ENCODE peak calls at places on chromosomes 4 and X, in six cellular contexts. E, A, H, L, T and Z are unnamed samples.

GRCh38 chr4:118278473-118279274 is 74.1 kb downstream of the PRSS12 start:
- DNase-seq in L (peak; percentile 71), A (peak; percentile 90), H (peak; percentile 98), T (peak; percentile 99), E (peak; percentile 98), Z (peak; percentile 71)

GRCh38 chr4:116702949-116703348 is 382.4 kb downstream of the TRAM1L1 start:
- DNase-seq in E (no peak), H (no peak), L (no peak), T (no peak), A (no peak), Z (no peak)

GRCh38 chr4:98232202-98232601 is 29.0 kb upstream of the RAP1GDS1 start:
- DNase-seq in H (no peak), E (no peak), L (no peak), A (no peak), T (no peak), Z (no peak)

GRCh38 chrX:107389726-107390125 is 59.7 kb upstream of the FRMPD3 start:
- DNase-seq in A (no peak), L (no peak), H (no peak), E (no peak), T (no peak), Z (no peak)

GRCh38 chr4:52028970-52029369 is 8.8 kb upstream of the LRRC66 start:
- DNase-seq in L (no peak), T (no peak), E (no peak), H (no peak), A (no peak), Z (no peak)

GRCh38 chrX:74519870-74520269 is 94.6 kb downstream of the RLIM start:
- DNase-seq in A (no peak), E (no peak), H (peak; percentile 38), T (no peak), L (no peak), Z (no peak)

GRCh38 chrX:24668111-24668510 is 21.0 kb upstream of the PCYT1B start:
- DNase-seq in A (no peak), T (no peak), L (no peak), E (no peak), H (no peak), Z (no peak)

GRCh38 chr4:41129128-41129754 is 85.1 kb downstream of the APBB2 start:
- DNase-seq in H (no peak), L (no peak), A (no peak), T (peak; percentile 89), E (no peak), Z (no peak)

GRCh38 chr4:116913451-116913850 is 171.9 kb downstream of the TRAM1L1 start:
- DNase-seq in A (no peak), L (no peak), T (no peak), E (no peak), H (no peak), Z (no peak)

GRCh38 chr4:141119071-141119470 is 14.2 kb downstream of the RNF150 start:
- DNase-seq in H (no peak), T (no peak), A (no peak), L (no peak), E (no peak), Z (no peak)

GRCh38 chrX:71301195-71301924 is at the start of gene ITGB1BP2:
- DNase-seq in A (peak; percentile 23), H (no peak), T (peak; percentile 25), E (no peak), L (no peak), Z (no peak)

GRCh38 chr4:8865681-8866310 is 5.8 kb downstream of the HMX1 start:
- DNase-seq in L (no peak), H (no peak), A (no peak), E (no peak), T (no peak), Z (no peak)

GRCh38 chrX:39766882-39767281 is 330.9 kb downstream of the BCOR start:
- DNase-seq in A (no peak), E (no peak), T (peak; percentile 22), H (peak; percentile 72), L (no peak), Z (no peak)

GRCh38 chr4:38802561-38803355 is 1.8 kb downstream of the TLR1 start:
- DNase-seq in A (no peak), L (no peak), E (no peak), T (no peak), H (no peak), Z (no peak)

DNA sequence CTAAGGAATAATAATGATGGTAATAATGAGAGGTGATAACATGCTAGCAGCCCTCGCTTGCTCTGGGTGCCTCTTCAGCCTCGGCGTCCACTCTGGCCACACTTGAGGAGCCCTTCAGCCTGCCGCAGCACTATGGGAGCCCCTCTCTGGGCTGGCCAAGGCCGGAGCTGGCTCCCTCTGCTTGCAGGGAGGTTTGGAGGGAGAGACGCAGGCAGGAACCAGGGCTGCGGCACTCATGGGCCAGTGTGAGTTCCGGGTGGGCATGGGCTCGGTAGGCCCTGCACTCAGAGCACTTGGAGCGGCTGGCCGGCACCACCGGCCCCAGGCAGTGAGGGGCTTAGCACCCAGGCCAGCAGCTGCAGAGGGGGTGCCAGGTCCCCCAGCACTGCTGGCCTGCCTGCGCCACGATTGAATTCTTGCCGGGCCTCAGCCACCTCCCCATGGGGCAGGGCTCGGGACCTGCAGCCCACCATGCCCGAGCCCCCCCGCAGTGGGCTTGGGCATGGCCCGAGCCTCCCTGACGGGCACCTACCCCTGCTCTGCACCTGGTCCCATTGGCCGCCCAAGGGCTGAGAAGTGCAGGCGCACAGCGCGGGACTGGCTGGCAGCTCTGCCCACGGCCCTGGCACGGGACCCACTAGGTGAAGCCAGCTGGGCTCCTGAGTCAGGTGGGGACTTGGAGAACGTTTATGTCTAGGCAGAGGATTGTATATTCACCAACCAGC is 7.1 kb upstream of the ADH1C start:
- DNase-seq in E (no peak), H (no peak), L (no peak), A (no peak), T (no peak), Z (no peak)
- TF ChIP-seq POLR2A in E (no peak), H (no peak), L (no peak), A (no peak), T (no peak), Z (no peak)

GRCh38 chr4:112282860-112283667 is 2.6 kb downstream of the TIFA start:
- DNase-seq in H (no peak), A (no peak), L (no peak), T (no peak), E (no peak), Z (no peak)
- TF ChIP-seq POLR2A in H (no peak), A (no peak), L (no peak), T (no peak), E (no peak), Z (no peak)

GRCh38 chrX:132490086-132490419 is 1.2 kb upstream of the MBNL3 start:
- DNase-seq in L (no peak), H (no peak), T (no peak), E (no peak), A (no peak), Z (no peak)

GRCh38 chrX:132488092-132488749 is 617 bp downstream of the MBNL3 start:
- DNase-seq in T (peak; percentile 30), H (peak; percentile 35), E (no peak), A (no peak), L (no peak), Z (no peak)

GRCh38 chrX:132491191-132491590 is 2.4 kb upstream of the MBNL3 start:
- DNase-seq in E (no peak), H (no peak), T (no peak), L (no peak), A (no peak), Z (no peak)

GRCh38 chrX:132489256-132490085 is 633 bp upstream of the MBNL3 start:
- DNase-seq in A (peak; percentile 59), T (peak; percentile 75), H (peak; percentile 73), E (no peak), L (peak; percentile 15), Z (peak; percentile 16)

GRCh38 chrX:132488819-132489255 is at the start of gene MBNL3:
- DNase-seq in L (peak; percentile 2), T (peak; percentile 56), A (no peak), H (peak; percentile 57), E (no peak), Z (peak; percentile 3)
- TF ChIP-seq POLR2A in L (peak; percentile 35), T (peak; percentile 30), A (no peak), H (no peak), E (no peak), Z (no peak)

GRCh38 chrX:136868283-136869055 is 12.1 kb downstream of the RBMX start:
- DNase-seq in E (no peak), T (no peak), L (no peak), A (no peak), H (no peak), Z (no peak)
- TF ChIP-seq POLR2A in E (no peak), T (no peak), L (peak; percentile 28), A (no peak), H (no peak), Z (no peak)

GRCh38 chr4:11487876-11488545 is 59.3 kb upstream of the HS3ST1 start:
- DNase-seq in T (no peak), H (no peak), L (no peak), A (no peak), E (no peak), Z (no peak)
- TF ChIP-seq POLR2A in T (no peak), H (no peak), L (no peak), A (no peak), E (no peak), Z (no peak)

GRCh38 chr4:163492951-163493504 is 1.5 kb upstream of the TMA16 start:
- DNase-seq in A (no peak), E (no peak), T (no peak), L (no peak), H (no peak), Z (no peak)

GRCh38 chr4:163489929-163490328 is 4.6 kb upstream of the TMA16 start:
- DNase-seq in T (no peak), L (no peak), E (no peak), A (no peak), H (no peak), Z (no peak)

GRCh38 chr4:163494360-163495241 is at the start of gene TMA16:
- DNase-seq in H (peak; percentile 93), L (peak; percentile 73), T (peak; percentile 83), E (peak; percentile 94), A (peak; percentile 86), Z (peak; percentile 58)

GRCh38 chr4:163493643-163494359 is 689 bp upstream of the TMA16 start:
- DNase-seq in L (no peak), E (no peak), H (peak; percentile 36), T (no peak), A (no peak), Z (no peak)

DNA sequence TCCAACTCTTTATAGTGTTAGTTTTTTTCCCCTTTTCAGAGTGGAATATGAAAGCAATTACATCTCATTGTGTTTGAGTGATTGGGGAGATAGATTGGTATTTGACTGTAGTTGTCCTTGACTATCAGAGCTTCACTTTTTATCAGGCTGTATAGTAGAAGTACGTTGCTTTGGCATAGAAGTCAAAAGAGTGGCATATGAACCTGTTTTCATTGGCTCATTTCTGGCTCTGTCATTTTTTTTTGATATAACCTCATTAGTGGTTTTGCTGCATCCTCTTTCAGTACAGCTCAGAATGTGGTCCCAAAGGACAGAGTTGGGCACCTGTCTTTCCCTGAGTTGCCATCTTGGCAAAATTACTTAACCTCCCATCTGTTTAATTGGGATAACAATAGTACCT is 1.4 kb downstream of the TMA16 start:
- DNase-seq in E (no peak), A (no peak), L (no peak), H (no peak), T (no peak), Z (no peak)
- TF ChIP-seq POLR2A in E (no peak), A (no peak), L (peak; percentile 41), H (no peak), T (no peak), Z (no peak)